ENCODE peak calls at places on chromosomes 11 and 22, in five cellular contexts. K is AG09309, G is hypothalamus, F is H7, Y is mesenteric fat pad. R is an unnamed sample.

GRCh38 chr11:17531071-17531817 is 13.0 kb downstream of the USH1C start:
- DNase-seq in F (no peak), G (no peak), Y (no peak), K (no peak), R (no peak)

GRCh38 chr22:50544078-50544745 is 1.5 kb upstream of the KLHDC7B start:
- DNase-seq in Y (peak), G (no peak), K (no peak), F (peak), R (peak)

GRCh38 chr11:35969089-35970046 is 25.5 kb downstream of the LDLRAD3 start:
- DNase-seq in K (no peak), Y (no peak), F (no peak), G (no peak), R (no peak)

GRCh38 chr11:94705419-94705818 is 62.7 kb upstream of the AMOTL1 start:
- DNase-seq in F (no peak), K (no peak), Y (no peak), G (no peak), R (no peak)

GRCh38 chr22:46149493-46149997 is 781 bp upstream of the PPARA start:
- DNase-seq in F (no peak), K (no peak), Y (peak), G (peak), R (peak)

GRCh38 chr11:34154059-34154875 is 48.8 kb downstream of the NAT10 start:
- DNase-seq in Y (no peak), G (no peak), F (peak), K (no peak), R (no peak)

GRCh38 chr11:2747236-2748015 is 47.6 kb upstream of the KCNQ1OT1 start:
- DNase-seq in F (no peak), G (no peak), K (no peak), Y (no peak), R (peak)

GRCh38 chr11:12024314-12024926 is 16.0 kb upstream of the DKK3 start:
- DNase-seq in G (no peak), Y (no peak), K (no peak), F (no peak), R (no peak)

GRCh38 chr11:59615132-59615636 is 390 bp downstream of the OSBP start:
- DNase-seq in Y (no peak), G (peak), F (no peak), K (no peak), R (peak)

GRCh38 chr22:45162531-45162930 is 1.2 kb upstream of the NUP50 start:
- DNase-seq in G (no peak), F (peak), Y (no peak), K (no peak), R (no peak)

GRCh38 chr22:19955241-19956128 is 13.9 kb upstream of the TXNRD2 start:
- DNase-seq in G (no peak), Y (no peak), F (peak), K (no peak), R (no peak)

GRCh38 chr11:114134870-114135269 is 75.4 kb downstream of the ZBTB16 start:
- DNase-seq in F (no peak), G (no peak), Y (no peak), K (peak), R (peak)

GRCh38 chr11:110908401-110909106 is 196.3 kb upstream of the ARHGAP20 start:
- DNase-seq in Y (no peak), K (peak), G (no peak), F (no peak), R (no peak)